ENCODE peak calls at places on chromosomes 13 and 19, in six cellular contexts. V, W, D, Q, X and J are unnamed samples.
A peak's percentile ranks its signal among the peaks of the same experiment; 100 is the strongest.

GRCh38 chr19:51740356-51740755 is 11.3 kb downstream of the FPR1 start:
- DNase-seq in V (no peak), W (no peak), D (no peak), Q (no peak), X (no peak), J (no peak)

GRCh38 chr13:51666316-51666715 is 82.1 kb downstream of the WDFY2 start:
- DNase-seq in V (peak; percentile 29), W (no peak), D (no peak), Q (no peak), X (no peak), J (no peak)

GRCh38 chr19:38384209-38385027 is 3.4 kb downstream of the GGN start:
- DNase-seq in V (peak; percentile 28), W (no peak), D (no peak), Q (no peak), X (no peak), J (no peak)

GRCh38 chr13:109131698-109132257 is 502.4 kb downstream of the MYO16 start:
- DNase-seq in V (no peak), W (peak; percentile 14), D (no peak), Q (peak; percentile 33), X (no peak), J (no peak)

GRCh38 chr13:46341112-46341711 is 45.8 kb downstream of the RUBCNL start:
- DNase-seq in V (peak; percentile 42), W (peak; percentile 58), D (no peak), Q (peak; percentile 87), X (no peak), J (no peak)

GRCh38 chr13:75744127-75744526 is 108.0 kb downstream of the LMO7 start:
- DNase-seq in V (no peak), W (no peak), D (no peak), Q (no peak), X (no peak), J (no peak)

GRCh38 chr19:3725640-3726310 is 17.6 kb downstream of the TJP3 start:
- DNase-seq in V (no peak), W (no peak), D (no peak), Q (no peak), X (peak; percentile 93), J (no peak)

GRCh38 chr19:38441660-38442348 is 8.3 kb downstream of the RYR1 start:
- DNase-seq in V (no peak), W (no peak), D (no peak), Q (no peak), X (no peak), J (no peak)

GRCh38 chr13:44437356-44438233 is 64.0 kb downstream of the SERP2 start:
- DNase-seq in V (peak; percentile 78), W (peak; percentile 18), D (no peak), Q (no peak), X (no peak), J (no peak)

GRCh38 chr13:21402586-21403307 is 56.4 kb downstream of the ZDHHC20 start:
- DNase-seq in V (peak; percentile 38), W (peak; percentile 29), D (no peak), Q (peak; percentile 70), X (no peak), J (no peak)

GRCh38 chr13:107202371-107203023 is 634.6 kb upstream of the ARGLU1 start:
- DNase-seq in V (peak; percentile 56), W (peak; percentile 51), D (no peak), Q (peak; percentile 22), X (no peak), J (no peak)

GRCh38 chr13:98482476-98483444 is 94.1 kb downstream of the STK24 start:
- DNase-seq in V (peak; percentile 92), W (peak; percentile 67), D (no peak), Q (peak; percentile 85), X (peak; percentile 71), J (no peak)

GRCh38 chr13:52459668-52460067 is 4.4 kb downstream of the CKAP2 start:
- DNase-seq in V (peak; percentile 71), W (peak; percentile 42), D (no peak), Q (peak; percentile 72), X (no peak), J (peak; percentile 18)

GRCh38 chr13:52850396-52851152 is 2.1 kb upstream of the PCDH8 start:
- DNase-seq in V (peak; percentile 48), W (peak; percentile 4), D (peak; percentile 23), Q (no peak), X (peak; percentile 73), J (no peak)

GRCh38 chr19:8161135-8161646 is 11.8 kb upstream of the FBN3 start:
- DNase-seq in V (peak; percentile 17), W (no peak), D (no peak), Q (peak; percentile 12), X (no peak), J (no peak)

GRCh38 chr13:51785592-51786424 is 18.2 kb downstream of the DHRS12 start:
- DNase-seq in V (peak; percentile 64), W (peak; percentile 34), D (no peak), Q (no peak), X (no peak), J (peak; percentile 38)

GRCh38 chr13:48542581-48543341 is 9.9 kb upstream of the RCBTB2 start:
- DNase-seq in V (peak; percentile 26), W (peak; percentile 7), D (no peak), Q (peak; percentile 9), X (peak; percentile 43), J (no peak)

GRCh38 chr19:54124393-54124792 is 8.8 kb downstream of the PRPF31 start:
- DNase-seq in V (no peak), W (no peak), D (no peak), Q (no peak), X (no peak), J (no peak)

GRCh38 chr13:41603917-41604316 is 146.6 kb downstream of the RGCC start:
- DNase-seq in V (peak; percentile 66), W (peak; percentile 61), D (no peak), Q (peak; percentile 56), X (no peak), J (no peak)

GRCh38 chr13:72970956-72971355 is 87.8 kb upstream of the KLF5 start:
- DNase-seq in V (peak; percentile 4), W (peak; percentile 68), D (no peak), Q (peak; percentile 59), X (no peak), J (no peak)

GRCh38 chr13:99477493-99477892 is 23.8 kb upstream of the TM9SF2 start:
- DNase-seq in V (no peak), W (no peak), D (no peak), Q (no peak), X (no peak), J (no peak)

GRCh38 chr19:16882146-16882545 is 6.7 kb upstream of the F2RL3 start:
- DNase-seq in V (no peak), W (no peak), D (no peak), Q (no peak), X (no peak), J (no peak)

GRCh38 chr19:45103625-45104319 is 10.8 kb downstream of the PPP1R37 start:
- DNase-seq in V (no peak), W (no peak), D (no peak), Q (no peak), X (no peak), J (no peak)
- TF ChIP-seq CTCF in V (no peak), W (no peak), D (no peak), Q (peak; percentile 30), X (no peak), J (peak; percentile 26)

GRCh38 chr19:46241676-46242075 is 12.1 kb downstream of the IGFL1 start:
- DNase-seq in V (no peak), W (no peak), D (no peak), Q (no peak), X (no peak), J (no peak)
- H3K27me3 ChIP-seq in V (no peaks in the 10 kb centered on the region), W (peaks cover 45% of the 10 kb centered on the region), D (no peaks in the 10 kb centered on the region), Q (peaks cover 24% of the 10 kb centered on the region), X (peaks cover 81% of the 10 kb centered on the region), J (peaks cover 8% of the 10 kb centered on the region)

GRCh38 chr19:10549733-10550132 is 6.0 kb downstream of the ATG4D start:
- DNase-seq in V (no peak), W (no peak), D (no peak), Q (no peak), X (no peak), J (no peak)

GRCh38 chr19:10546817-10547216 is 3.1 kb downstream of the ATG4D start:
- DNase-seq in V (no peak), W (no peak), D (no peak), Q (no peak), X (no peak), J (no peak)

GRCh38 chr19:10550336-10550735 is 6.6 kb downstream of the ATG4D start:
- DNase-seq in V (no peak), W (no peak), D (no peak), Q (no peak), X (no peak), J (no peak)

GRCh38 chr19:10551698-10552301 is 8.1 kb downstream of the ATG4D start:
- DNase-seq in V (peak; percentile 22), W (no peak), D (peak; percentile 45), Q (no peak), X (peak; percentile 46), J (no peak)

DNA sequence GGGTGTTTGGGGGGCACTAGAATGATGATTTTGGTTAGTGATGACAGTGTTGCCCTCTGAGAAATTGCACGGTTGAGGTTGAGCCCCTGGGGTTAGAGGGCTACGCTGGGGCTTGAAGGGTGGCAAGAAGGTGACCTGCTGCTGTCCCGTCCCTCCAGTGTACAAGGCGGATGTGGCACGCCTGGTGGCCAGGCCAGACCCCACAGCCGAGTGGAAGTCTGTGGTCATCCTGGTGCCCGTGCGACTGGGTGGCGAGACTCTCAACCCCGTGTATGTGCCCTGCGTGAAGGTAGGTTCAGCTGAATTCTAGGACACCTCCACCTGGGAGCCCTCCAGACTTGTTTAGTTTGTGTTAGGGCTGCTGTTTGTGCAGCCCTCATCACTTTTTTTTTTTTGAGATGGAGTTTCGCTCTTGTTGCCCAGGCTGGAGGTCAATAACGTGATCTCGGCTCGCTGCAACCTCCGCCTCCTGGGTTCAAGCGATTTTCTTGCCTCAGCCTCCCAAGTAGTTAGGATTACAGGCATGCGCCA is 5.1 kb downstream of the ATG4D start:
- DNase-seq in V (no peak), W (no peak), D (no peak), Q (no peak), X (no peak), J (no peak)
- H3K36me3 ChIP-seq in V (peaks cover 17% of the 10 kb centered on the region), W (peaks cover 6% of the 10 kb centered on the region), D (peaks cover 47% of the 10 kb centered on the region), Q (peaks cover 34% of the 10 kb centered on the region), X (no peaks in the 10 kb centered on the region), J (peaks cover 27% of the 10 kb centered on the region)

GRCh38 chr13:110361365-110361911 is 54.4 kb downstream of the COL4A2 start:
- DNase-seq in V (peak; percentile 89), W (peak; percentile 64), D (no peak), Q (peak; percentile 100), X (peak; percentile 50), J (no peak)

GRCh38 chr13:110364081-110364480 is 57.0 kb downstream of the COL4A2 start:
- DNase-seq in V (no peak), W (no peak), D (no peak), Q (no peak), X (no peak), J (no peak)

GRCh38 chr13:110365876-110366275 is 58.8 kb downstream of the COL4A2 start:
- DNase-seq in V (no peak), W (no peak), D (no peak), Q (no peak), X (no peak), J (no peak)

GRCh38 chr13:110360598-110360997 is 53.5 kb downstream of the COL4A2 start:
- DNase-seq in V (no peak), W (no peak), D (no peak), Q (no peak), X (no peak), J (no peak)

DNA sequence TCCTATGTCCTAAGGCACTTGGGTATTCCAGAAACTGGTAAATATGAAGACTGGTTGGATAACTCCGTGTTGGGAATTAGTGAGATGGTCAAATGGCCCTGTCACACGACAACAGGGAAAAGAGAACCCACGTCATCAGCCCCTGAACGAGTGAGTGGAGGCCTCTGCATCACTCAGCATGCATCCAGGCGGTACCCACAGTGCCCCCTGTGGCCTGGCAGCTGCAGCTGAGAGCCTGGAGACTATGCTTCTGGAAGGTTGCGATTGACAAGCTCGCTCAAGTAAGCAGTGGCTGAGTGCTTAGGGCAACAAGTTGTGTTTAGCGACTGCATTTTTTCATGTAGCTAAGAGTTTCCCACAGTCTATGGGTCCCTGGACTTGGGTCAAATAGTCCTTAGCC is 55.9 kb downstream of the COL4A2 start:
- DNase-seq in V (no peak), W (no peak), D (no peak), Q (peak; percentile 84), X (no peak), J (no peak)
- TF ChIP-seq CTCF in V (no peak), W (no peak), D (no peak), Q (peak; percentile 63), X (peak; percentile 23), J (peak; percentile 20)